ENCODE peak calls at places on chromosomes 16 and 17, in ten cellular contexts. J is Right ventricle myocardium superior; F is activated T-helper 2 cell treated with anti-CD3 and anti-CD28 coated beads, Interferon-gamma antibody, Interleukin-2, Interleukin-4, amounts not matched to agents 10 μg/mL and 5 μg/mL and 100 μg/mL, durations not matched to agents 14 hours and 24 hours and 36 hours; N is activated T-cell treated with anti-CD3 and anti-CD28 coated beads for 1 hour; D is effector memory CD4-positive, alpha-beta T cell; M is skeletal muscle cell; C is stimulated activated CD4-positive, alpha-beta T cell treated with anti-CD3 and anti-CD28 coated beads, Interleukin-15, amount 100 ng/mL, for 24 hours; X is adrenal gland; A is amygdala; S is NCI-H1092. B is an unnamed sample.

GRCh38 chr17:78868391-78868790 is 27.8 kb upstream of the USP36 start:
- DNase-seq in J (no peak), F (no peak), N (no peak), D (no peak), M (peak), C (no peak), X (no peak), A (no peak), S (no peak), B (peak)

GRCh38 chr17:58611331-58611730 is 80.5 kb downstream of the TEX14 start:
- DNase-seq in J (no peak), F (no peak), N (no peak), D (no peak), M (no peak), C (no peak), X (no peak), A (no peak), S (no peak), B (no peak)

GRCh38 chr17:6257339-6257738 is 177.6 kb downstream of the AIPL1 start:
- DNase-seq in J (no peak), F (no peak), N (no peak), D (no peak), M (peak), C (no peak), X (no peak), A (no peak), S (no peak), B (no peak)

GRCh38 chr17:80957461-80957941 is 34.1 kb upstream of the CHMP6 start:
- DNase-seq in J (peak), F (no peak), N (no peak), D (no peak), M (no peak), C (no peak), X (no peak), A (no peak), S (no peak), B (no peak)

GRCh38 chr17:81417049-81417878 is 22.0 kb downstream of the BAHCC1 start:
- DNase-seq in J (no peak), F (no peak), N (no peak), D (no peak), M (no peak), C (no peak), X (no peak), A (no peak), S (no peak), B (peak)

GRCh38 chr17:55411463-55411855 is 10.2 kb downstream of the MMD start:
- DNase-seq in J (no peak), F (no peak), N (no peak), D (no peak), M (no peak), C (no peak), X (peak), A (no peak), S (no peak), B (no peak)

GRCh38 chr16:20747030-20747816 is 5.6 kb upstream of the THUMPD1 start:
- DNase-seq in J (no peak), F (no peak), N (no peak), D (no peak), M (no peak), C (no peak), X (no peak), A (no peak), S (no peak), B (no peak)

GRCh38 chr16:86517652-86518258 is 7.4 kb downstream of the FOXF1 start:
- DNase-seq in J (peak), F (no peak), N (no peak), D (no peak), M (no peak), C (peak), X (peak), A (peak), S (peak), B (peak)

GRCh38 chr16:29818082-29818481 is 2.1 kb downstream of the PAGR1 start:
- DNase-seq in J (no peak), F (no peak), N (no peak), D (no peak), M (no peak), C (no peak), X (no peak), A (no peak), S (no peak), B (no peak)

GRCh38 chr16:54156349-54156748 is 130.2 kb downstream of the IRX3 start:
- DNase-seq in J (no peak), F (no peak), N (no peak), D (no peak), M (no peak), C (no peak), X (no peak), A (no peak), S (no peak), B (no peak)

GRCh38 chr17:39738568-39738901 is 797 bp downstream of the GRB7 start:
- DNase-seq in J (no peak), F (peak), N (peak), D (peak), M (no peak), C (peak), X (no peak), A (no peak), S (no peak), B (no peak)

GRCh38 chr16:57156351-57156703 is 29.5 kb downstream of the PSME3IP1 start:
- DNase-seq in J (no peak), F (no peak), N (no peak), D (no peak), M (no peak), C (no peak), X (no peak), A (no peak), S (no peak), B (no peak)

GRCh38 chr16:65120811-65121721 is 797 bp downstream of the CDH11 start:
- DNase-seq in J (peak), F (no peak), N (no peak), D (no peak), M (no peak), C (no peak), X (no peak), A (no peak), S (no peak), B (peak)

GRCh38 chr16:76241735-76242134 is 35.5 kb upstream of the CNTNAP4 start:
- DNase-seq in J (no peak), F (no peak), N (no peak), D (no peak), M (no peak), C (no peak), X (no peak), A (no peak), S (no peak), B (no peak)

GRCh38 chr17:2517539-2517938 is 5.9 kb upstream of the METTL16 start:
- DNase-seq in J (no peak), F (no peak), N (no peak), D (no peak), M (no peak), C (no peak), X (no peak), A (no peak), S (no peak), B (no peak)

GRCh38 chr16:60755907-60756306 is 1280.3 kb downstream of the CDH8 start:
- DNase-seq in J (no peak), F (no peak), N (no peak), D (no peak), M (no peak), C (no peak), X (no peak), A (no peak), S (no peak), B (no peak)

GRCh38 chr17:57085448-57086068 is 512 bp downstream of the AKAP1 start:
- DNase-seq in J (peak), F (peak), N (peak), D (peak), M (no peak), C (peak), X (peak), A (peak), S (peak), B (peak)

GRCh38 chr16:27703545-27703944 is 153.6 kb downstream of the KATNIP start:
- DNase-seq in J (no peak), F (no peak), N (no peak), D (no peak), M (no peak), C (no peak), X (no peak), A (no peak), S (no peak), B (peak)

GRCh38 chr16:27359051-27359450 is 42.9 kb upstream of the IL21R start:
- DNase-seq in J (no peak), F (no peak), N (no peak), D (no peak), M (no peak), C (no peak), X (no peak), A (no peak), S (no peak), B (no peak)

GRCh38 chr17:44900894-44901293 is 1.6 kb upstream of the EFTUD2 start:
- DNase-seq in J (no peak), F (no peak), N (no peak), D (no peak), M (peak), C (no peak), X (peak), A (peak), S (no peak), B (peak)

GRCh38 chr16:29009050-29009837 is 24.4 kb downstream of the LAT start:
- DNase-seq in J (no peak), F (no peak), N (no peak), D (no peak), M (no peak), C (peak), X (no peak), A (no peak), S (no peak), B (no peak)

GRCh38 chr17:32142857-32143524 is 689 bp downstream of the RHOT1 start:
- DNase-seq in J (peak), F (peak), N (no peak), D (no peak), M (no peak), C (peak), X (peak), A (no peak), S (peak), B (peak)

GRCh38 chr17:61583242-61583641 is 7.8 kb downstream of the NACA2 start:
- DNase-seq in J (no peak), F (no peak), N (no peak), D (no peak), M (peak), C (no peak), X (no peak), A (no peak), S (no peak), B (peak)

GRCh38 chr16:84042879-84043485 is 387 bp upstream of the SLC38A8 start:
- DNase-seq in J (peak), F (no peak), N (no peak), D (no peak), M (no peak), C (no peak), X (no peak), A (no peak), S (no peak), B (no peak)

GRCh38 chr17:3794890-3795757 is 5.9 kb downstream of the ITGAE start:
- DNase-seq in J (no peak), F (peak), N (no peak), D (peak), M (peak), C (peak), X (no peak), A (no peak), S (no peak), B (peak)

GRCh38 chr17:40453881-40454630 is 10.8 kb downstream of the IGFBP4 start:
- DNase-seq in J (no peak), F (no peak), N (no peak), D (no peak), M (no peak), C (no peak), X (no peak), A (no peak), S (no peak), B (peak)

GRCh38 chr17:29594441-29595090 is 1.6 kb downstream of the ANKRD13B start:
- DNase-seq in J (no peak), F (no peak), N (no peak), D (no peak), M (no peak), C (no peak), X (no peak), A (no peak), S (no peak), B (no peak)

GRCh38 chr17:7559307-7560171 is 989 bp downstream of the TNFSF13 start:
- DNase-seq in J (no peak), F (no peak), N (no peak), D (no peak), M (no peak), C (no peak), X (no peak), A (no peak), S (no peak), B (no peak)

GRCh38 chr17:77634710-77635109 is 323.8 kb upstream of the TNRC6C start:
- DNase-seq in J (no peak), F (peak), N (no peak), D (no peak), M (no peak), C (peak), X (no peak), A (no peak), S (no peak), B (no peak)

GRCh38 chr17:76461765-76462555 is 5.4 kb upstream of the AANAT start:
- DNase-seq in J (no peak), F (no peak), N (no peak), D (no peak), M (no peak), C (no peak), X (no peak), A (no peak), S (no peak), B (peak)

GRCh38 chr17:78839762-78840529 is 668 bp downstream of the USP36 start:
- DNase-seq in J (peak), F (peak), N (peak), D (peak), M (no peak), C (peak), X (peak), A (no peak), S (no peak), B (peak)

GRCh38 chr17:77958716-77959215 is 263 bp downstream of the TNRC6C start:
- DNase-seq in J (no peak), F (no peak), N (peak), D (no peak), M (no peak), C (no peak), X (no peak), A (no peak), S (no peak), B (no peak)

GRCh38 chr16:9138021-9138680 is 46.7 kb downstream of the HAPSTR1 start:
- DNase-seq in J (no peak), F (no peak), N (no peak), D (no peak), M (no peak), C (no peak), X (no peak), A (no peak), S (no peak), B (no peak)

GRCh38 chr17:998111-998510 is 1.2 kb downstream of the TIMM22 start:
- DNase-seq in J (no peak), F (no peak), N (no peak), D (no peak), M (no peak), C (no peak), X (no peak), A (no peak), S (no peak), B (no peak)

GRCh38 chr17:75019146-75019545 is 6.7 kb downstream of the MRPL58 start:
- DNase-seq in J (no peak), F (no peak), N (no peak), D (no peak), M (no peak), C (no peak), X (no peak), A (no peak), S (no peak), B (no peak)

GRCh38 chr16:27318399-27319256 is 4.9 kb downstream of the IL4R start:
- DNase-seq in J (peak), F (peak), N (peak), D (peak), M (peak), C (peak), X (peak), A (no peak), S (no peak), B (no peak)

GRCh38 chr16:1707193-1707790 is 1.3 kb downstream of the MAPK8IP3 start:
- DNase-seq in J (peak), F (no peak), N (no peak), D (no peak), M (no peak), C (no peak), X (peak), A (no peak), S (no peak), B (peak)

GRCh38 chr17:39700148-39700987 is 504 bp downstream of the ERBB2 start:
- DNase-seq in J (no peak), F (no peak), N (no peak), D (no peak), M (no peak), C (no peak), X (no peak), A (no peak), S (no peak), B (peak)

B was measured in AG20443.